ENCODE peak calls at places on chromosome 13, in eight cellular contexts. One of them, this sample, is unnamed.

GRCh38 chr13:111037838-111038397 is 77.2 kb upstream of the ARHGEF7 start:
- DNase-seq in brain microvascular endothelial cell: no peak
- DNase-seq in prostate gland: no peak
- DNase-seq in NB4: no peak
- DNase-seq in natural killer cell: no peak
- DNase-seq in left ventricle myocardium inferior: no peak
- DNase-seq in fibroblast of mammary gland: peak; percentile 60
- DNase-seq in GM20000: no peak
- DNase-seq in this sample: no peak

GRCh38 chr13:30744056-30744684 is 8.8 kb downstream of the ALOX5AP start:
- DNase-seq in brain microvascular endothelial cell: peak; percentile 65
- DNase-seq in prostate gland: peak; percentile 10
- DNase-seq in NB4: peak; percentile 90
- DNase-seq in natural killer cell: peak; percentile 79
- DNase-seq in left ventricle myocardium inferior: no peak
- DNase-seq in fibroblast of mammary gland: peak; percentile 58
- DNase-seq in GM20000: peak; percentile 88
- DNase-seq in this sample: no peak

GRCh38 chr13:103188688-103189326 is 122.6 kb upstream of the SLC10A2 start:
- DNase-seq in brain microvascular endothelial cell: no peak
- DNase-seq in prostate gland: no peak
- DNase-seq in NB4: peak; percentile 35
- DNase-seq in natural killer cell: no peak
- DNase-seq in left ventricle myocardium inferior: no peak
- DNase-seq in fibroblast of mammary gland: peak; percentile 23
- DNase-seq in GM20000: peak; percentile 36
- DNase-seq in this sample: no peak

GRCh38 chr13:99028890-99029289 is 51.0 kb upstream of the DOCK9 start:
- DNase-seq in brain microvascular endothelial cell: no peak
- DNase-seq in prostate gland: no peak
- DNase-seq in NB4: peak; percentile 36
- DNase-seq in natural killer cell: peak; percentile 33
- DNase-seq in left ventricle myocardium inferior: no peak
- DNase-seq in fibroblast of mammary gland: no peak
- DNase-seq in GM20000: peak; percentile 23
- DNase-seq in this sample: no peak

GRCh38 chr13:40776681-40777165 is 5.7 kb upstream of the MRPS31 start:
- DNase-seq in brain microvascular endothelial cell: peak; percentile 30
- DNase-seq in prostate gland: no peak
- DNase-seq in NB4: peak; percentile 92
- DNase-seq in natural killer cell: peak; percentile 27
- DNase-seq in left ventricle myocardium inferior: no peak
- DNase-seq in fibroblast of mammary gland: peak; percentile 27
- DNase-seq in GM20000: peak; percentile 34
- DNase-seq in this sample: no peak

GRCh38 chr13:107450931-107451330 is 764.4 kb downstream of the LIG4 start:
- DNase-seq in brain microvascular endothelial cell: peak; percentile 99
- DNase-seq in prostate gland: no peak
- DNase-seq in NB4: peak; percentile 9
- DNase-seq in natural killer cell: no peak
- DNase-seq in left ventricle myocardium inferior: no peak
- DNase-seq in fibroblast of mammary gland: peak; percentile 79
- DNase-seq in GM20000: no peak
- DNase-seq in this sample: no peak

GRCh38 chr13:91111476-91112190 is 235.9 kb upstream of the MIR17HG start:
- DNase-seq in brain microvascular endothelial cell: no peak
- DNase-seq in prostate gland: no peak
- DNase-seq in NB4: no peak
- DNase-seq in natural killer cell: no peak
- DNase-seq in left ventricle myocardium inferior: no peak
- DNase-seq in fibroblast of mammary gland: no peak
- DNase-seq in GM20000: no peak
- DNase-seq in this sample: no peak

GRCh38 chr13:22877421-22877820 is 303.4 kb upstream of the SGCG start:
- DNase-seq in brain microvascular endothelial cell: no peak
- DNase-seq in prostate gland: no peak
- DNase-seq in NB4: no peak
- DNase-seq in natural killer cell: no peak
- DNase-seq in left ventricle myocardium inferior: no peak
- DNase-seq in fibroblast of mammary gland: no peak
- DNase-seq in GM20000: no peak
- DNase-seq in this sample: no peak

GRCh38 chr13:114088234-114088633 is 44.2 kb downstream of the RASA3 start:
- DNase-seq in brain microvascular endothelial cell: no peak
- DNase-seq in prostate gland: no peak
- DNase-seq in NB4: no peak
- DNase-seq in natural killer cell: no peak
- DNase-seq in left ventricle myocardium inferior: no peak
- DNase-seq in fibroblast of mammary gland: no peak
- DNase-seq in GM20000: no peak
- DNase-seq in this sample: no peak

GRCh38 chr13:92074658-92075057 is 676.2 kb downstream of the GPC5 start:
- DNase-seq in brain microvascular endothelial cell: no peak
- DNase-seq in prostate gland: no peak
- DNase-seq in NB4: peak; percentile 36
- DNase-seq in natural killer cell: no peak
- DNase-seq in left ventricle myocardium inferior: no peak
- DNase-seq in fibroblast of mammary gland: no peak
- DNase-seq in GM20000: no peak
- DNase-seq in this sample: no peak

GRCh38 chr13:32530841-32531253 is 7.7 kb downstream of the N4BP2L2 start:
- DNase-seq in brain microvascular endothelial cell: peak; percentile 54
- DNase-seq in prostate gland: peak; percentile 12
- DNase-seq in NB4: peak; percentile 37
- DNase-seq in natural killer cell: no peak
- DNase-seq in left ventricle myocardium inferior: no peak
- DNase-seq in fibroblast of mammary gland: peak; percentile 68
- DNase-seq in GM20000: peak; percentile 49
- DNase-seq in this sample: no peak

GRCh38 chr13:114019367-114019766 is 45.5 kb upstream of the C13orf46 start:
- DNase-seq in brain microvascular endothelial cell: no peak
- DNase-seq in prostate gland: no peak
- DNase-seq in NB4: peak; percentile 50
- DNase-seq in natural killer cell: no peak
- DNase-seq in left ventricle myocardium inferior: no peak
- DNase-seq in fibroblast of mammary gland: no peak
- DNase-seq in GM20000: no peak
- DNase-seq in this sample: no peak

GRCh38 chr13:42007844-42008243 is 40.6 kb upstream of the DGKH start:
- DNase-seq in brain microvascular endothelial cell: peak; percentile 14
- DNase-seq in prostate gland: no peak
- DNase-seq in NB4: no peak
- DNase-seq in natural killer cell: no peak
- DNase-seq in left ventricle myocardium inferior: no peak
- DNase-seq in fibroblast of mammary gland: peak; percentile 44
- DNase-seq in GM20000: no peak
- DNase-seq in this sample: no peak

DNA sequence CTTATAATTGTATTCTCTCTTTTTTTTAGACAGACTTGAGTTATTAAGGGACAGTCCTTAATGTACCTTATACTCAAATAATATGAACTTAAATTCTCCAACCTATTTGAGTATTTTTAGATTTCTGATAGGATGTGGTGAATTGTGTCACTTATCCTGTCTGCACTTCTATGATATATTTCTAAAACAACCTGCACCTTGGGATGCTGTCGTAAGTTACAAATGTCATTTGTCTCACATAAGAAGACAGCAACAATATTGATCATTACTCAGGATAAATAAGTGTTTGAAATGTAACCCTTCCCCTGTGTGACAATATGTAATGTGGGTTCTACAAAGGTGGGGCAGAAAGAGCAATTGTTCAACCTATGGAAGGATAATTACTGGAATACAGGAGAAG is 237.0 kb upstream of the PRR20A start:
- DNase-seq in brain microvascular endothelial cell: no peak
- DNase-seq in prostate gland: no peak
- DNase-seq in NB4: no peak
- DNase-seq in natural killer cell: no peak
- DNase-seq in left ventricle myocardium inferior: no peak
- DNase-seq in fibroblast of mammary gland: no peak
- DNase-seq in GM20000: no peak
- DNase-seq in this sample: no peak
- TF ChIP-seq CTCF in brain microvascular endothelial cell: no peak
- TF ChIP-seq CTCF in prostate gland: no peak
- TF ChIP-seq CTCF in NB4: no peak
- TF ChIP-seq CTCF in natural killer cell: no peak
- TF ChIP-seq CTCF in left ventricle myocardium inferior: no peak
- TF ChIP-seq CTCF in fibroblast of mammary gland: no peak
- TF ChIP-seq CTCF in GM20000: no peak
- TF ChIP-seq CTCF in this sample: no peak

GRCh38 chr13:109682534-109683244 is 103.7 kb downstream of the IRS2 start:
- DNase-seq in brain microvascular endothelial cell: no peak
- DNase-seq in prostate gland: no peak
- DNase-seq in NB4: no peak
- DNase-seq in natural killer cell: no peak
- DNase-seq in left ventricle myocardium inferior: no peak
- DNase-seq in fibroblast of mammary gland: no peak
- DNase-seq in GM20000: no peak
- DNase-seq in this sample: no peak

GRCh38 chr13:109684084-109684835 is 102.1 kb downstream of the IRS2 start:
- DNase-seq in brain microvascular endothelial cell: no peak
- DNase-seq in prostate gland: no peak
- DNase-seq in NB4: no peak
- DNase-seq in natural killer cell: no peak
- DNase-seq in left ventricle myocardium inferior: no peak
- DNase-seq in fibroblast of mammary gland: no peak
- DNase-seq in GM20000: no peak
- DNase-seq in this sample: no peak

GRCh38 chr13:109680930-109681329 is 105.5 kb downstream of the IRS2 start:
- DNase-seq in brain microvascular endothelial cell: no peak
- DNase-seq in prostate gland: no peak
- DNase-seq in NB4: no peak
- DNase-seq in natural killer cell: no peak
- DNase-seq in left ventricle myocardium inferior: no peak
- DNase-seq in fibroblast of mammary gland: no peak
- DNase-seq in GM20000: no peak
- DNase-seq in this sample: no peak

GRCh38 chr13:109687559-109688448 is 98.6 kb downstream of the IRS2 start:
- DNase-seq in brain microvascular endothelial cell: no peak
- DNase-seq in prostate gland: no peak
- DNase-seq in NB4: no peak
- DNase-seq in natural killer cell: no peak
- DNase-seq in left ventricle myocardium inferior: no peak
- DNase-seq in fibroblast of mammary gland: no peak
- DNase-seq in GM20000: no peak
- DNase-seq in this sample: no peak

DNA sequence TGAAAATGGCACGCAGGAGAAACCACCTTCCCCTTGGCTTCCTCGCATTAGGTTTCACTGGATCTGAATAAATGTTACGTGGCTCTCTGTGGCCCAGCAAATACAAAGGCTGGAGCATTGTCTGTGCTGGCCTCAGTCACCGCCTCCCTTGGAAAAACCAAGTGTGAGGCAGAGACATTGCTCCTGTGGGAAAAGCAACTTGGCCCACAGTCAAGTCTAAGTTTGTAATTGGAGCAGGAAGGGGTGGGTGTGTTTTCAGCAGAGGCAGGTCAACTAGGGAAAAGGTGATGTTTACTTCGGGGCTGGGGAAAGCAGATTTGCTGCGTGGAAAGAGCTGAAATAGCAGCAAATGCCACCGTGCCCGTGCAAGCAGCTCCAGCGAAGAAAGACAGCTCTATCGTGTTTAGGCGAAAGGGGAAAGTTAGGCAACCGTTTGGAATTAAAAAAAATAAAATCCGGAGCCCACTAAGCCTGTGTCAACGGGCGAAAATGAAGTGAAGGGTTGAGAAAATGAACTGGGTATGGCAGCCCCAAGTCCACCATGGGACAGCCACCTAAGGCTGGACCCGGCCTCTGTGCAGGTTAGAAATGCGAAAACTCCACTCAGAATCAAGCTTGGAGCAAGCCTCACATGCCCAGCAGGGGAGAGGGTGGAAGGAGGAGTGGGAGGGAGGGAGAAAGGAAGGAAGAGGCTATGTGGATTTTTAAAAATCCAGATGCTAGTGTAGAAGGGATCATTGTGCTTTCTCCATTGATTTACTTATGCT is 101.4 kb downstream of the IRS2 start:
- DNase-seq in brain microvascular endothelial cell: peak; percentile 33
- DNase-seq in prostate gland: peak; percentile 36
- DNase-seq in NB4: no peak
- DNase-seq in natural killer cell: no peak
- DNase-seq in left ventricle myocardium inferior: peak; percentile 30
- DNase-seq in fibroblast of mammary gland: peak; percentile 85
- DNase-seq in GM20000: no peak
- DNase-seq in this sample: no peak
- TF ChIP-seq CTCF in brain microvascular endothelial cell: no peak
- TF ChIP-seq CTCF in prostate gland: no peak
- TF ChIP-seq CTCF in NB4: no peak
- TF ChIP-seq CTCF in natural killer cell: no peak
- TF ChIP-seq CTCF in left ventricle myocardium inferior: no peak
- TF ChIP-seq CTCF in fibroblast of mammary gland: no peak
- TF ChIP-seq CTCF in GM20000: no peak
- TF ChIP-seq CTCF in this sample: no peak

GRCh38 chr13:109792416-109793090 is 6.2 kb upstream of the IRS2 start:
- DNase-seq in brain microvascular endothelial cell: no peak
- DNase-seq in prostate gland: no peak
- DNase-seq in NB4: no peak
- DNase-seq in natural killer cell: no peak
- DNase-seq in left ventricle myocardium inferior: no peak
- DNase-seq in fibroblast of mammary gland: no peak
- DNase-seq in GM20000: no peak
- DNase-seq in this sample: no peak

GRCh38 chr13:109788372-109789195 is 2.2 kb upstream of the IRS2 start:
- DNase-seq in brain microvascular endothelial cell: no peak
- DNase-seq in prostate gland: no peak
- DNase-seq in NB4: peak; percentile 55
- DNase-seq in natural killer cell: no peak
- DNase-seq in left ventricle myocardium inferior: no peak
- DNase-seq in fibroblast of mammary gland: no peak
- DNase-seq in GM20000: no peak
- DNase-seq in this sample: no peak

GRCh38 chr13:109790071-109790470 is 3.7 kb upstream of the IRS2 start:
- DNase-seq in brain microvascular endothelial cell: no peak
- DNase-seq in prostate gland: no peak
- DNase-seq in NB4: peak; percentile 74
- DNase-seq in natural killer cell: no peak
- DNase-seq in left ventricle myocardium inferior: no peak
- DNase-seq in fibroblast of mammary gland: peak; percentile 58
- DNase-seq in GM20000: no peak
- DNase-seq in this sample: no peak

GRCh38 chr13:109789262-109789661 is 2.9 kb upstream of the IRS2 start:
- DNase-seq in brain microvascular endothelial cell: no peak
- DNase-seq in prostate gland: no peak
- DNase-seq in NB4: peak; percentile 31
- DNase-seq in natural killer cell: no peak
- DNase-seq in left ventricle myocardium inferior: no peak
- DNase-seq in fibroblast of mammary gland: no peak
- DNase-seq in GM20000: no peak
- DNase-seq in this sample: no peak

GRCh38 chr13:109790951-109791605 is 4.7 kb upstream of the IRS2 start:
- DNase-seq in brain microvascular endothelial cell: peak; percentile 35
- DNase-seq in prostate gland: no peak
- DNase-seq in NB4: peak; percentile 94
- DNase-seq in natural killer cell: no peak
- DNase-seq in left ventricle myocardium inferior: no peak
- DNase-seq in fibroblast of mammary gland: peak; percentile 44
- DNase-seq in GM20000: no peak
- DNase-seq in this sample: no peak
- TF ChIP-seq CTCF in brain microvascular endothelial cell: peak; percentile 70
- TF ChIP-seq CTCF in prostate gland: peak; percentile 40
- TF ChIP-seq CTCF in NB4: peak; percentile 81
- TF ChIP-seq CTCF in natural killer cell: peak; percentile 27
- TF ChIP-seq CTCF in left ventricle myocardium inferior: peak; percentile 55
- TF ChIP-seq CTCF in fibroblast of mammary gland: peak; percentile 53
- TF ChIP-seq CTCF in GM20000: no peak
- TF ChIP-seq CTCF in this sample: no peak

GRCh38 chr13:74974234-74974879 is 507.6 kb downstream of the TBC1D4 start:
- DNase-seq in brain microvascular endothelial cell: no peak
- DNase-seq in prostate gland: no peak
- DNase-seq in NB4: no peak
- DNase-seq in natural killer cell: no peak
- DNase-seq in left ventricle myocardium inferior: no peak
- DNase-seq in fibroblast of mammary gland: no peak
- DNase-seq in GM20000: no peak
- DNase-seq in this sample: no peak
- TF ChIP-seq CTCF in brain microvascular endothelial cell: no peak
- TF ChIP-seq CTCF in prostate gland: no peak
- TF ChIP-seq CTCF in NB4: no peak
- TF ChIP-seq CTCF in natural killer cell: no peak
- TF ChIP-seq CTCF in left ventricle myocardium inferior: no peak
- TF ChIP-seq CTCF in fibroblast of mammary gland: no peak
- TF ChIP-seq CTCF in GM20000: no peak
- TF ChIP-seq CTCF in this sample: no peak